ENCODE peak calls at places on chromosomes 12 and 14, in six cellular contexts. U, D, C, M, L and Y are unnamed samples.

GRCh38 chr12:109185441-109185840 is 69.1 kb downstream of the ACACB start:
- DNase-seq in U (no peak), D (no peak), C (no peak), M (no peak), L (no peak), Y (no peak)

GRCh38 chr12:32644455-32644854 is 34.6 kb upstream of the DNM1L start:
- DNase-seq in U (no peak), D (no peak), C (no peak), M (no peak), L (no peak), Y (no peak)

GRCh38 chr12:57173089-57173488 is 25.7 kb upstream of the LRP1-AS start:
- DNase-seq in U (no peak), D (peak), C (peak), M (peak), L (no peak), Y (peak)

GRCh38 chr14:91100086-91100485 is 13.8 kb upstream of the DGLUCY start:
- DNase-seq in U (no peak), D (no peak), C (no peak), M (no peak), L (no peak), Y (peak)

GRCh38 chr14:103436533-103436932 is 51.3 kb downstream of the MARK3 start:
- DNase-seq in U (no peak), D (no peak), C (no peak), M (no peak), L (no peak), Y (no peak)

GRCh38 chr14:104424406-104425072 is 155.0 kb upstream of the C14orf180 start:
- DNase-seq in U (no peak), D (no peak), C (peak), M (no peak), L (peak), Y (peak)

GRCh38 chr12:91920740-91921139 is 224.9 kb downstream of the BTG1 start:
- DNase-seq in U (no peak), D (no peak), C (no peak), M (no peak), L (no peak), Y (no peak)

GRCh38 chr14:54823757-54824549 is 78.7 kb downstream of the GCH1 start:
- DNase-seq in U (no peak), D (no peak), C (no peak), M (no peak), L (no peak), Y (no peak)

GRCh38 chr12:124500232-124501079 is 67.0 kb downstream of the NCOR2 start:
- DNase-seq in U (no peak), D (peak), C (peak), M (peak), L (no peak), Y (no peak)

GRCh38 chr12:48827026-48827425 is 8.7 kb downstream of the CACNB3 start:
- DNase-seq in U (no peak), D (no peak), C (no peak), M (no peak), L (no peak), Y (no peak)

GRCh38 chr12:7154901-7155470 is 24.8 kb downstream of the CLSTN3 start:
- DNase-seq in U (no peak), D (no peak), C (no peak), M (no peak), L (no peak), Y (no peak)

GRCh38 chr12:29783773-29784666 is at the start of gene TMTC1:
- DNase-seq in U (peak), D (no peak), C (peak), M (peak), L (no peak), Y (peak)